ENCODE peak calls at places on chromosome 6, in six cellular contexts. U is A673, J is OCI-LY7, O is hepatocyte, S is right atrium auricular region, G is neuronal stem cell. R is an unnamed sample. For H3K4me1, the result is how much of the 10 kb centered on the place peaks cover.

GRCh38 chr6:160992323-160993314 is 1.1 kb downstream of the MAP3K4 start:
- DNase-seq in U (peak), J (peak), O (peak), S (no peak), G (peak), R (peak)

GRCh38 chr6:41042167-41042566 is at the start of gene TSPO2:
- DNase-seq in U (no peak), J (no peak), O (no peak), S (no peak), G (no peak), R (no peak)

GRCh38 chr6:53437557-53438202 is 88.9 kb upstream of the ELOVL5 start:
- DNase-seq in U (peak), J (peak), O (peak), S (no peak), G (peak), R (no peak)

GRCh38 chr6:18207949-18208348 is 52.7 kb downstream of the KDM1B start:
- DNase-seq in U (no peak), J (no peak), O (no peak), S (no peak), G (no peak), R (no peak)

GRCh38 chr6:161395832-161396231 is 122.0 kb upstream of the AGPAT4 start:
- DNase-seq in U (no peak), J (no peak), O (no peak), S (no peak), G (no peak), R (no peak)

GRCh38 chr6:13327691-13328075 is 654 bp downstream of the TBC1D7 start:
- DNase-seq in U (peak), J (peak), O (no peak), S (no peak), G (no peak), R (no peak)

GRCh38 chr6:7332090-7332745 is 19.2 kb upstream of the SSR1 start:
- DNase-seq in U (no peak), J (no peak), O (no peak), S (no peak), G (no peak), R (no peak)

GRCh38 chr6:137547601-137548000 is 53.4 kb upstream of the OLIG3 start:
- DNase-seq in U (no peak), J (no peak), O (no peak), S (no peak), G (no peak), R (no peak)

GRCh38 chr6:51926125-51926524 is 161.3 kb downstream of the PKHD1 start:
- DNase-seq in U (no peak), J (no peak), O (no peak), S (no peak), G (no peak), R (no peak)

GRCh38 chr6:73803562-73804221 is 107.7 kb downstream of the CD109 start:
- DNase-seq in U (peak), J (peak), O (peak), S (no peak), G (peak), R (no peak)

GRCh38 chr6:80527552-80528052 is 421.1 kb downstream of the BCKDHB start:
- DNase-seq in U (no peak), J (no peak), O (peak), S (no peak), G (no peak), R (no peak)

GRCh38 chr6:40550096-40550731 is 37.0 kb downstream of the LRFN2 start:
- DNase-seq in U (peak), J (peak), O (peak), S (no peak), G (peak), R (peak)

GRCh38 chr6:63802606-63803206 is 167.1 kb downstream of the PHF3 start:
- DNase-seq in U (peak), J (peak), O (no peak), S (no peak), G (no peak), R (no peak)

GRCh38 chr6:158697798-158698197 is 47.9 kb downstream of the SYTL3 start:
- DNase-seq in U (no peak), J (no peak), O (no peak), S (no peak), G (no peak), R (no peak)

GRCh38 chr6:155398221-155398620 is 57.4 kb downstream of the NOX3 start:
- DNase-seq in U (no peak), J (no peak), O (no peak), S (no peak), G (no peak), R (no peak)

GRCh38 chr6:111551521-111552231 is 54.0 kb downstream of the TRAF3IP2 start:
- DNase-seq in U (peak), J (no peak), O (peak), S (no peak), G (no peak), R (peak)

GRCh38 chr6:125546827-125547226 is 202.6 kb upstream of the HEY2 start:
- DNase-seq in U (peak), J (no peak), O (no peak), S (no peak), G (no peak), R (no peak)

DNA sequence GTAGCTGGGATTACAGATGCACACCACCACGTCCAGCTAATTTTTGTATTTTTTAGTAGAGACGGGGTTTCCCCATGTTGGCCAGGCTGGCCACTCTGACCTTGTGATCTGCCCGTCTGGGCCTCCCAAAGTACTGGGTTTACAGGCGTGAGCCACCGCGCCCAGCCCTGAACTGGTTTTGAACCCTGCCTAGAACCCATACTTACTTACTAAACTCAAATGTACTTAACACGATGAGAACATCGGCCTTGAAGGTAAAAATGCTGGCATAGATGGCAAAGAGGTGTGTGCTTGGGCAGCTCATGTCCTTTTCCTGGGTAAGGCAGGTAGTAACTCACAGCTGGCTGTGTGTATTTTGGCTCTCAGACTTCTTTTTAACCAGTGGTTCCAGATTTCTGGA is 3.2 kb upstream of the ARMC12 start:
- DNase-seq in U (no peak), J (no peak), O (no peak), S (no peak), G (no peak), R (peak)
- H3K4me1 ChIP-seq in U (under half), J (half or more), O (under half), S (half or more), G (under half), R (half or more)

GRCh38 chr6:96898241-96898851 is 655 bp upstream of the NDUFAF4 start:
- DNase-seq in U (peak), J (peak), O (no peak), S (no peak), G (no peak), R (no peak)
- H3K4me1 ChIP-seq in U (under half), J (under half), O (under half), S (under half), G (under half), R (under half)

GRCh38 chr6:154249499-154250298 is 106.9 kb downstream of the IPCEF1 start:
- DNase-seq in U (no peak), J (peak), O (no peak), S (no peak), G (no peak), R (no peak)
- H3K4me1 ChIP-seq in U (under half), J (under half), O (under half), S (under half), G (under half), R (under half)

DNA sequence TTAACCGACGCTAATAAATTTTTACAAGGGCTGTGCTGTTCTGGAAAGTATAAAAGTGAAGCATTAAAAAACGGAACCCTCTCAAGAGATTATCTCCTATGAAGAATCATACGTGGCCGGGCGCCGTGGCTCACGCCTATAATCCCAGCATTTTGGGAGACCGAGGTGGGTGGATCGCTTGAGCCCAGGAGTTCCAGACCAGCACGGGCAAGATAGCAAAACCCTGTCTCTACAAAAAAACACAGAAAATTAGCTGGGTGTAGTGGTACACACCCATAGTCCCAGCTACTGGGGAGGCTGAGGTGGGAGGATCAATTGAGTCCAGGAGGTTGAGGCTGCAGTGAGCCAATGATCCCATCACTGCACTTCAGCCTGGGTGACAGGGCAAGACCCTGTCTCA is 83.4 kb downstream of the GMPR start:
- DNase-seq in U (no peak), J (no peak), O (no peak), S (no peak), G (no peak), R (no peak)
- H3K4me1 ChIP-seq in U (half or more), J (under half), O (under half), S (half or more), G (under half), R (half or more)

GRCh38 chr6:44068607-44069296 is 58.5 kb downstream of the MRPL14 start:
- DNase-seq in U (no peak), J (no peak), O (no peak), S (no peak), G (no peak), R (no peak)
- H3K4me1 ChIP-seq in U (under half), J (under half), O (under half), S (under half), G (under half), R (under half)

DNA sequence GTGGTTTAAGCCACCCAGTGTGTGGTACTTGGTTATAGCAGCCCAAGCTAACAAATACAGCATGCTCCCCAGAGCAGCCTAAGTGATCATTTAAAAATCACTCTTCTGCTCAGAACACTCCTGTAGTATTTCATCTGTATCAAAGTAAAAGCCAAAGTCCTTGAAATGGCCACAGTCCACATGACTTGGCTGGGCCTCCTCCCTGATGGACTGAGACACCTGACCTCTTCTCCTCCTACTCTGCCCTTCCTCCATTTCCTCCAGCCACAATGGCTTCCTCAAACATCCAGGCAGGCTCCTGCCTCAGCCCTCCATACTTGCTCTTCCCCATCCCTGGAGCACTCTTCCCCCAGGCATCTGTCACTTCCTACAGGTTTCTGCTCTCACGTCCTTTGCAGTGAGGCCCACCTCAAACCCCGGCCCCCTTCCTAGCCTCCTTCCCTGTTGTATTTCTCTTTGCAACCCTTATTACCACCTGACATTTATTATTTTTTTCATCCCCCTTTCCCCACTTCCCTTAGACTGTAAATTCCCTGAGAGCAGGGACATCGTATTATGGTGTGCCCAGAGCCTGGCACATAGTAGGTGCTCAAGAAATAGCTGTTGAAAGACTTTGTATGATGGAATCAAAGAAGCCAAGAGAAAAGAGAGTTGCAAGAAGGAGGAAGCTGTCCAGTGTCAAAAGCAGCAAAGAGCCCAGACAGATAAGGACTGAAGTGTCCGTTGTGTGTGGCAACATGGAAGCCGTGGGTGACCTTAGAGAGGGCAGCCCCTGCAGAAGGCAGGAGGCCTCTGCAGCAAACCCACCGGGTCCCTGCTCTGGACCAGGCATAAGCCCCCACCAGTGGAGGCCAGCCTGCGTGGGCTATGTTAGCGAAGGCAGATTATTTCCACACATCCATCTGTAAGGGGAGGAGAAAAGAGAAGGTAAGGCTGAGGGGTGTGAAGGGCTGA is 87.5 kb downstream of the TRERF1 start:
- DNase-seq in U (no peak), J (no peak), O (no peak), S (no peak), G (no peak), R (no peak)
- H3K4me1 ChIP-seq in U (under half), J (under half), O (under half), S (under half), G (under half), R (half or more)

DNA sequence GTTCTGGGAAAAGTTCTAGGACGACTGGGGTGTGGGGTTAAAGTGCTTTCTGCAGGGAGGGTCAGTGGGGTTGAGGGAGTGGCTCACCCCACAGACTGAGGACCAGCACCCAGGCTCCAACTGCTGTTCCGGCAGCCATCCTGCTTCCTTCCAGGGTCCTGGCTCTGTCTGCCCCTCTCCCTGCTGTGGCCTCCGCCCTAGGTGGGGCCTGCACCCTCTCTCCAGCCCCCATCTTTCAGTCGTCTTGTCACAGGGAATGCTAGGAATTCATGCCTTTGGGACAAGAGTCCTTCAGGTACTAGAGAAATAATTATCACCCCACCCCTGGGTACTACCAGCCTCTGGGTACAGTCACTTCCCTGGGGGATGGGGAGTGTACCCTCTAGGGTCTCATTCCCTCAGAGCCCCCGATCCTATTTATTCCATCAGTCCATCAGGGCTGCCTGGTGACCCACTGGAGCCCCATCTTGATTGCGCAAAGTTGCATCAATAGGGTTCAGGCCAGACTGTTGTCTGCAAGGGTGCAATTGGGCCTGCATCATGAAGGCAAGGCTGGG is at the start of gene AGER:
- DNase-seq in U (no peak), J (no peak), O (no peak), S (no peak), G (no peak), R (no peak)
- H3K4me1 ChIP-seq in U (under half), J (under half), O (under half), S (half or more), G (under half), R (half or more)

DNA sequence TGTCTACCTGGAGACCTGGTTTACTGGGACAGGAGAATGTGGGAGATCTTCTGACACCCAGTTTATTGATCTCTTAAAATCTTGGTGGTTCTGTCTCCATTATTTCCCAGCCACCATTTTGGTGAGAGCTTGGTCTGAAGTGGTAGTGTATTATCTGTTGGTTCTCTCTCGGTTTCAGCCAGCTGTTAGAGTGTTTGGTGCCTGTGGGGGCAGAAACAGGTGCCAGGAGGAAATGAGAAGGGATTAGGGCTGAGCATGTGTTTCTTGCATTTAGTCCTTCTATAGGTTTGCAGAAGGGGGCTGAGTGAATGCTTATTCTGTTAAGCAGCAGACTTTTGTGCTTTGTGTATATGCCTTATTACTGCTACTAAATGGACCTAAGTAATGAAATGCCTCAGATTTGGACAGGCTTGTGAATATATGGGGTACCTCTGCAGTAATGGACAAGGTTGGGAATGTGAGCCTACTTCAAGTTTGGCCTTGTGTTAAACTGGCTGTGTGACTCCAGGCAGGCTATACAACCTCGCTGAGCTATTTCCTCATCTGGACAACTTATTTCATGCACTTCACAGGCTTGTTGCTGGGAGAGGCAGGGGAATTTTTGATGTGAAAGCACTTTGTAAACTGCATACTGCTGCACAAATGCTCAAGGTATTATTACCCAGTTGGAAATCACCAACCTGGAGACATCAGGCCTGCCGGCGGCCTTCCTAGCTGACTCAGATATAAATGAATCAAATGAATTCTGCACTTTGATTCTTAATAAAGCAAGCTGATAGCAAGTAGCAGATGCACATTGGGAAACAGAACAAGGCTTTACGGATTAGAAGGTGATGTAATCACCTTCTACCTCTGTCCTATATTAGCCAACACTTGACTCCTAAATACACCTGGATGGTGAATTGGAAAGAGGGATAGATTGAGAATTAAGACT is 9.9 kb downstream of the JARID2 start:
- DNase-seq in U (no peak), J (peak), O (no peak), S (no peak), G (no peak), R (no peak)
- H3K4me1 ChIP-seq in U (half or more), J (half or more), O (under half), S (half or more), G (under half), R (half or more)

R was measured in stomach.